ENCODE peak calls at places on chromosomes 13 and 19, in four cellular contexts. R, G, Z and I are unnamed samples.

GRCh38 chr19:47699360-47699917 is 13.8 kb upstream of the EHD2 start:
- DNase-seq in R (no peak), G (peak; percentile 4), Z (no peak), I (no peak)

GRCh38 chr13:104648291-104648690 is 1582.1 kb upstream of the SLC10A2 start:
- DNase-seq in R (no peak), G (peak; percentile 54), Z (no peak), I (no peak)

GRCh38 chr13:110206170-110206569 is 100.8 kb downstream of the COL4A1 start:
- DNase-seq in R (no peak), G (no peak), Z (no peak), I (no peak)

GRCh38 chr13:98103942-98104880 is 38.7 kb upstream of the FARP1 start:
- DNase-seq in R (no peak), G (no peak), Z (no peak), I (no peak)

GRCh38 chr13:43265028-43265427 is 241.6 kb downstream of the DNAJC15 start:
- DNase-seq in R (no peak), G (no peak), Z (no peak), I (no peak)

GRCh38 chr19:48970923-48971395 is 5.8 kb downstream of the FTL start:
- DNase-seq in R (peak; percentile 50), G (peak; percentile 67), Z (peak; percentile 68), I (peak; percentile 51)

GRCh38 chr19:11142528-11143171 is 12.9 kb downstream of the SPC24 start:
- DNase-seq in R (peak; percentile 35), G (peak; percentile 71), Z (peak; percentile 54), I (peak; percentile 74)

GRCh38 chr19:44282846-44283245 is 22.0 kb downstream of the ZNF235 start:
- DNase-seq in R (no peak), G (no peak), Z (no peak), I (no peak)

GRCh38 chr19:39497850-39498261 is 891 bp upstream of the DLL3 start:
- DNase-seq in R (peak; percentile 70), G (peak; percentile 5), Z (peak; percentile 33), I (no peak)

GRCh38 chr19:28184997-28185396 is 1028.0 kb downstream of the UQCRFS1 start:
- DNase-seq in R (no peak), G (no peak), Z (no peak), I (no peak)